ENCODE peak calls at places on chromosome 13, in seven cellular contexts. K is Peyer's patch, M is NB4, C is HCT116, X is breast epithelium, J is body of pancreas, D is lower leg skin. O is an unnamed sample.

GRCh38 chr13:39448831-39449230 is 154.2 kb downstream of the LHFPL6 start:
- DNase-seq in X (no peak), C (no peak), M (no peak), D (no peak), K (no peak), J (no peak), O (no peak)

GRCh38 chr13:77928909-77929308 is 10.3 kb upstream of the EDNRB start:
- DNase-seq in J (no peak), C (no peak), M (peak), D (no peak), K (no peak), X (no peak), O (no peak)

GRCh38 chr13:108780706-108781105 is 151.3 kb downstream of the MYO16 start:
- DNase-seq in X (no peak), M (no peak), D (no peak), K (no peak), J (no peak), C (no peak), O (no peak)

GRCh38 chr13:76048675-76049396 is 412.7 kb downstream of the LMO7 start:
- DNase-seq in K (no peak), C (no peak), X (no peak), D (no peak), M (no peak), J (peak), O (no peak)

GRCh38 chr13:107608736-107609135 is 606.6 kb downstream of the LIG4 start:
- DNase-seq in K (no peak), J (no peak), X (no peak), C (no peak), M (no peak), D (no peak), O (no peak)

GRCh38 chr13:22428188-22428828 is 752.5 kb upstream of the SGCG start:
- DNase-seq in D (no peak), J (no peak), K (no peak), X (no peak), C (no peak), M (no peak), O (peak)

GRCh38 chr13:108919036-108919907 is 289.9 kb downstream of the MYO16 start:
- DNase-seq in X (no peak), K (no peak), C (no peak), J (no peak), D (peak), M (no peak), O (no peak)

GRCh38 chr13:36131215-36131930 is at the start of gene DCLK1:
- DNase-seq in M (no peak), X (no peak), K (peak), J (peak), C (no peak), D (peak), O (no peak)

GRCh38 chr13:75774176-75774575 is 138.0 kb downstream of the LMO7 start:
- DNase-seq in X (no peak), D (no peak), K (no peak), J (no peak), C (no peak), M (no peak), O (no peak)

GRCh38 chr13:75830842-75831241 is 194.7 kb downstream of the LMO7 start:
- DNase-seq in M (no peak), X (no peak), K (no peak), D (no peak), C (no peak), J (no peak), O (no peak)

GRCh38 chr13:23695711-23696512 is 125.7 kb downstream of the TNFRSF19 start:
- DNase-seq in K (no peak), J (no peak), X (no peak), D (no peak), C (no peak), M (peak), O (no peak)

GRCh38 chr13:65971541-65971940 is 1258.6 kb downstream of the PCDH9 start:
- DNase-seq in K (no peak), D (no peak), C (no peak), J (no peak), X (no peak), M (no peak), O (no peak)

GRCh38 chr13:20550799-20551198 is 16.2 kb upstream of the IFT88 start:
- DNase-seq in X (no peak), K (no peak), J (no peak), C (no peak), M (peak), D (no peak), O (no peak)

GRCh38 chr13:34151885-34152284 is 333.9 kb downstream of the RFC3 start:
- DNase-seq in D (no peak), X (no peak), C (no peak), M (no peak), K (no peak), J (no peak), O (no peak)

GRCh38 chr13:42745655-42746054 is 35.7 kb upstream of the FAM216B start:
- DNase-seq in M (peak), D (no peak), J (no peak), K (no peak), X (no peak), C (no peak), O (no peak)

GRCh38 chr13:42747399-42747873 is 33.9 kb upstream of the FAM216B start:
- DNase-seq in X (no peak), K (no peak), D (no peak), M (no peak), C (no peak), J (no peak), O (no peak)

GRCh38 chr13:42751693-42752092 is 29.7 kb upstream of the FAM216B start:
- DNase-seq in C (no peak), J (no peak), X (no peak), K (no peak), D (no peak), M (no peak), O (no peak)

GRCh38 chr13:42750858-42751257 is 30.5 kb upstream of the FAM216B start:
- DNase-seq in C (no peak), M (no peak), K (no peak), D (no peak), X (no peak), J (no peak), O (no peak)

GRCh38 chr13:42746846-42747245 is 34.5 kb upstream of the FAM216B start:
- DNase-seq in K (no peak), D (no peak), X (no peak), M (no peak), J (no peak), C (no peak), O (no peak)
- TF ChIP-seq CTCF in K (no peak), D (no peak), X (no peak), M (no peak), J (no peak), C (no peak), O (no peak)

GRCh38 chr13:97221989-97222700 is at the start of gene MBNL2:
- DNase-seq in X (peak), D (peak), C (peak), J (peak), K (peak), M (peak), O (peak)
- TF ChIP-seq POLR2A in X (peak), D (no peak), C (no peak), J (peak), K (peak), M (peak), O (peak)

GRCh38 chr13:81172603-81173002 is 831.7 kb upstream of the SPRY2 start:
- DNase-seq in J (no peak), C (no peak), K (no peak), D (no peak), M (no peak), X (no peak), O (no peak)

DNA sequence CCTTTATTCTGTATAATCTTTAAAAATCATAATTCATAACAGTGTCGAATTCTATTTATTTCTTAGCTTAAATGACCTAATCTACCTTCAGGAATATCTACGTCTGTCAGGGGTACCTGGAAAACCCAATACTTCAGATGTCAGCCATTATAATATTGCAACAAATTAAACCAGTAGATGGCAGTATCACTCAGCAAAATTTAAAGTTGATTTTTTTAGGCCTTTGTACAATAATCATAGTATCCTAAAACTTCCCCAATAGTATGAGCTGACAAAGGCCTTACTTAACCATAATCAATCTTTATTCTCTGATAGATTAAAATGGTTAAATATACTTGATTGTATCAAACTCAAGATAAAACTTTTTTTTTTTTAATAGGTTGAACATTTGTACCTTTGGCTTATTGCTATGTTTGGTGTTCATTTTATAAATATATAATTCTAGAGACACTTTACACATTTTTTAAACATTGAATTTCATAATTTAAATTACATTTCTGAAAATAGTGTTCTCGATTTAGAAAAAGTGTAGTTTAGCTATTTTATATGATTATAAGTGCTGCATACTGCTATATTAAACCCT is 830.2 kb upstream of the SPRY2 start:
- DNase-seq in J (no peak), M (peak), X (no peak), C (peak), K (no peak), D (no peak), O (no peak)
- TF ChIP-seq CTCF in J (peak), M (no peak), X (peak), C (peak), K (no peak), D (no peak), O (peak)

DNA sequence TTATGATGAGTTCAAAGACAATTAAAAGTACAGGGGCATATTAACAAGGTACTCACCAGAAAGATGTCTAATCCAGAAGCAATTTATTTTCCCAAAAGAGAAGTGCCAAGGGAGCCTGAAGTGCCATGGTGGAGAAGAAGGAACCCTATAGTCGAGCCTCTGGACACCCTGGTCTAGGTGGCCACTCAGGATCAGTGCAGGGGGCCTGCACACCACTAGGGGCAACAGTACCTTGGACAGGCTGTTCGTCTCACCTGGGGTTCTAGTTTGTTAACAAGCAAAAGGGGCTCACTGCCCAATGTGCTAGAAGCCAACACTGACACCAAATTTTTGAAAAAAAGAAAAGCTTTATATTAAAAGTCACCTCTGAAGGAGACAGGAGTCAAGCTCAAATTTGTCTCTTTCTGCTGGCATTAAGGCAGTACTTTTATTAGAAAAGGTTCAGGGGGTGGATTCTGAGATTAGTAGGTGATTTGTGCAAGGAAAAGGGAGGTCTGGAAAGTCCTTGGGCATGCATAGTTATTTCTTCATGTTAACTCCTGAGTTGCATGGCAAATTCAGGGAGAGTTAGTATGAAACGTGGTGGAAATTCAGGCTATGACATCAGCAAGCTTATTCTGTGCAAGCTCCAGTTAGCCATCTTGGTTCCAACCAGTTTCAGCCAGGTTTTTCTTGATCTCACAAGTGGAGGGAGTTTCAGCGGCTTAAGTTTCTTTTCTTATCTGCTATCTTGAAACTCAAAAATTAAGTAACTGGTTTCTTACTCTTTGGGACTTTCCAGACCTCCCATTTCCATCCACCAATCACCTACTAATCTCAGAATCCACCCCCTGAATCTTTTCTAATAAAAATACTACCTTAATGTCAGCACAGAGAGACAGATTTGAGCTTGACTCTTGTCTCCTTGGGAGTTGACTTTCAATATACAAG is 884 bp upstream of the CBY2 start:
- DNase-seq in K (no peak), M (no peak), J (no peak), D (no peak), C (no peak), X (no peak), O (no peak)
- TF ChIP-seq POLR2A in K (no peak), M (no peak), J (no peak), D (no peak), C (no peak), X (no peak), O (no peak)

GRCh38 chr13:48001127-48001881 is at the start of gene SUCLA2:
- DNase-seq in X (peak), C (peak), J (peak), D (peak), K (peak), M (peak), O (peak)
- TF ChIP-seq CTCF in X (no peak), C (no peak), J (no peak), D (no peak), K (no peak), M (no peak), O (no peak)

O was measured in adrenal gland.